ENCODE peak calls at places on chromosome 17, in six cellular contexts. One of them, this sample, is unnamed.

GRCh38 chr17:6456321-6456720 is 12.1 kb downstream of the PIMREG start:
- DNase-seq in activated gamma-delta T cell treated with Interleukin-2 at 50 U/mL for 16 hours: no peak
- DNase-seq in NCI-H1694 treated with DMSO at 0.1 percent for 48 hours: no peak
- DNase-seq in central memory CD4-positive, alpha-beta T cell: no peak
- DNase-seq in pancreas: no peak
- DNase-seq in skeletal muscle cell: no peak
- DNase-seq in this sample: no peak

GRCh38 chr17:7884581-7885356 is 3.8 kb upstream of the CHD3 start:
- DNase-seq in activated gamma-delta T cell treated with Interleukin-2 at 50 U/mL for 16 hours: peak
- DNase-seq in NCI-H1694 treated with DMSO at 0.1 percent for 48 hours: no peak
- DNase-seq in central memory CD4-positive, alpha-beta T cell: peak
- DNase-seq in pancreas: no peak
- DNase-seq in skeletal muscle cell: no peak
- DNase-seq in this sample: no peak

GRCh38 chr17:46764709-46765401 is 53.6 kb downstream of the WNT3 start:
- DNase-seq in activated gamma-delta T cell treated with Interleukin-2 at 50 U/mL for 16 hours: no peak
- DNase-seq in NCI-H1694 treated with DMSO at 0.1 percent for 48 hours: no peak
- DNase-seq in central memory CD4-positive, alpha-beta T cell: no peak
- DNase-seq in pancreas: no peak
- DNase-seq in skeletal muscle cell: peak
- DNase-seq in this sample: peak

GRCh38 chr17:16909472-16909871 is 62.4 kb downstream of the TNFRSF13B start:
- DNase-seq in activated gamma-delta T cell treated with Interleukin-2 at 50 U/mL for 16 hours: no peak
- DNase-seq in NCI-H1694 treated with DMSO at 0.1 percent for 48 hours: no peak
- DNase-seq in central memory CD4-positive, alpha-beta T cell: no peak
- DNase-seq in pancreas: no peak
- DNase-seq in skeletal muscle cell: no peak
- DNase-seq in this sample: no peak

GRCh38 chr17:59842901-59843652 is 49.7 kb downstream of the TUBD1 start:
- DNase-seq in activated gamma-delta T cell treated with Interleukin-2 at 50 U/mL for 16 hours: no peak
- DNase-seq in NCI-H1694 treated with DMSO at 0.1 percent for 48 hours: no peak
- DNase-seq in central memory CD4-positive, alpha-beta T cell: peak
- DNase-seq in pancreas: peak
- DNase-seq in skeletal muscle cell: peak
- DNase-seq in this sample: no peak

GRCh38 chr17:73151888-73152633 is 12.7 kb upstream of the SSTR2 start:
- DNase-seq in activated gamma-delta T cell treated with Interleukin-2 at 50 U/mL for 16 hours: no peak
- DNase-seq in NCI-H1694 treated with DMSO at 0.1 percent for 48 hours: no peak
- DNase-seq in central memory CD4-positive, alpha-beta T cell: no peak
- DNase-seq in pancreas: no peak
- DNase-seq in skeletal muscle cell: no peak
- DNase-seq in this sample: no peak

GRCh38 chr17:8120520-8121443 is 2.5 kb upstream of the ALOXE3 start:
- DNase-seq in activated gamma-delta T cell treated with Interleukin-2 at 50 U/mL for 16 hours: peak
- DNase-seq in NCI-H1694 treated with DMSO at 0.1 percent for 48 hours: peak
- DNase-seq in central memory CD4-positive, alpha-beta T cell: no peak
- DNase-seq in pancreas: peak
- DNase-seq in skeletal muscle cell: no peak
- DNase-seq in this sample: peak

GRCh38 chr17:48663134-48663924 is 37.2 kb upstream of the HOXB9 start:
- DNase-seq in activated gamma-delta T cell treated with Interleukin-2 at 50 U/mL for 16 hours: no peak
- DNase-seq in NCI-H1694 treated with DMSO at 0.1 percent for 48 hours: peak
- DNase-seq in central memory CD4-positive, alpha-beta T cell: no peak
- DNase-seq in pancreas: no peak
- DNase-seq in skeletal muscle cell: no peak
- DNase-seq in this sample: no peak

GRCh38 chr17:42548070-42548837 is 4.5 kb upstream of the HSD17B1 start:
- DNase-seq in activated gamma-delta T cell treated with Interleukin-2 at 50 U/mL for 16 hours: peak
- DNase-seq in NCI-H1694 treated with DMSO at 0.1 percent for 48 hours: no peak
- DNase-seq in central memory CD4-positive, alpha-beta T cell: peak
- DNase-seq in pancreas: peak
- DNase-seq in skeletal muscle cell: no peak
- DNase-seq in this sample: no peak

GRCh38 chr17:21419299-21420239 is 43.4 kb downstream of the KCNJ12 start:
- DNase-seq in activated gamma-delta T cell treated with Interleukin-2 at 50 U/mL for 16 hours: peak
- DNase-seq in NCI-H1694 treated with DMSO at 0.1 percent for 48 hours: no peak
- DNase-seq in central memory CD4-positive, alpha-beta T cell: peak
- DNase-seq in pancreas: no peak
- DNase-seq in skeletal muscle cell: no peak
- DNase-seq in this sample: no peak

GRCh38 chr17:74544991-74545441 is 899 bp downstream of the CD300C start:
- DNase-seq in activated gamma-delta T cell treated with Interleukin-2 at 50 U/mL for 16 hours: no peak
- DNase-seq in NCI-H1694 treated with DMSO at 0.1 percent for 48 hours: no peak
- DNase-seq in central memory CD4-positive, alpha-beta T cell: no peak
- DNase-seq in pancreas: no peak
- DNase-seq in skeletal muscle cell: no peak
- DNase-seq in this sample: no peak

GRCh38 chr17:7047566-7047965 is 3.7 kb upstream of the SLC16A11 start:
- DNase-seq in activated gamma-delta T cell treated with Interleukin-2 at 50 U/mL for 16 hours: no peak
- DNase-seq in NCI-H1694 treated with DMSO at 0.1 percent for 48 hours: no peak
- DNase-seq in central memory CD4-positive, alpha-beta T cell: no peak
- DNase-seq in pancreas: no peak
- DNase-seq in skeletal muscle cell: no peak
- DNase-seq in this sample: no peak

GRCh38 chr17:1177099-1177996 is 2.4 kb downstream of the ABR start:
- DNase-seq in activated gamma-delta T cell treated with Interleukin-2 at 50 U/mL for 16 hours: no peak
- DNase-seq in NCI-H1694 treated with DMSO at 0.1 percent for 48 hours: peak
- DNase-seq in central memory CD4-positive, alpha-beta T cell: no peak
- DNase-seq in pancreas: no peak
- DNase-seq in skeletal muscle cell: no peak
- DNase-seq in this sample: no peak

GRCh38 chr17:55587608-55588139 is 76.4 kb upstream of the SMIM36 start:
- DNase-seq in activated gamma-delta T cell treated with Interleukin-2 at 50 U/mL for 16 hours: no peak
- DNase-seq in NCI-H1694 treated with DMSO at 0.1 percent for 48 hours: no peak
- DNase-seq in central memory CD4-positive, alpha-beta T cell: no peak
- DNase-seq in pancreas: no peak
- DNase-seq in skeletal muscle cell: peak
- DNase-seq in this sample: no peak

GRCh38 chr17:54992797-54993639 is 24.5 kb downstream of the STXBP4 start:
- DNase-seq in activated gamma-delta T cell treated with Interleukin-2 at 50 U/mL for 16 hours: no peak
- DNase-seq in NCI-H1694 treated with DMSO at 0.1 percent for 48 hours: peak
- DNase-seq in central memory CD4-positive, alpha-beta T cell: peak
- DNase-seq in pancreas: no peak
- DNase-seq in skeletal muscle cell: no peak
- DNase-seq in this sample: peak

GRCh38 chr17:16171613-16172012 is 43.7 kb downstream of the NCOR1 start:
- DNase-seq in activated gamma-delta T cell treated with Interleukin-2 at 50 U/mL for 16 hours: no peak
- DNase-seq in NCI-H1694 treated with DMSO at 0.1 percent for 48 hours: no peak
- DNase-seq in central memory CD4-positive, alpha-beta T cell: no peak
- DNase-seq in pancreas: peak
- DNase-seq in skeletal muscle cell: no peak
- DNase-seq in this sample: no peak

GRCh38 chr17:12047977-12048376 is 27.3 kb downstream of the MAP2K4 start:
- DNase-seq in activated gamma-delta T cell treated with Interleukin-2 at 50 U/mL for 16 hours: no peak
- DNase-seq in NCI-H1694 treated with DMSO at 0.1 percent for 48 hours: no peak
- DNase-seq in central memory CD4-positive, alpha-beta T cell: no peak
- DNase-seq in pancreas: no peak
- DNase-seq in skeletal muscle cell: no peak
- DNase-seq in this sample: no peak

GRCh38 chr17:80677214-80677756 is 132.6 kb downstream of the RPTOR start:
- DNase-seq in activated gamma-delta T cell treated with Interleukin-2 at 50 U/mL for 16 hours: no peak
- DNase-seq in NCI-H1694 treated with DMSO at 0.1 percent for 48 hours: no peak
- DNase-seq in central memory CD4-positive, alpha-beta T cell: no peak
- DNase-seq in pancreas: no peak
- DNase-seq in skeletal muscle cell: no peak
- DNase-seq in this sample: no peak

This sample was measured in pons.